ENCODE peak calls at places on chromosome 2, in six cellular contexts. A is Daoy, C is NCI-H1694 treated with DMSO at 0.1 percent for 48 hours, V is T-helper 9 cell, T is NCI-H524, R is endothelial cell. Y is an unnamed sample.

GRCh38 chr2:234482807-234483206 is 14.1 kb downstream of the ARL4C start:
- DNase-seq in A (no peak), C (no peak), V (no peak), T (no peak), R (no peak), Y (peak)

GRCh38 chr2:17915811-17916523 is 37.5 kb downstream of the KCNS3 start:
- DNase-seq in A (no peak), C (no peak), V (no peak), T (no peak), R (no peak), Y (no peak)

GRCh38 chr2:113273031-113273551 is 5.6 kb downstream of the PAX8 start:
- DNase-seq in A (peak), C (no peak), V (peak), T (no peak), R (peak), Y (no peak)

GRCh38 chr2:163987175-163987574 is 251.4 kb upstream of the FIGN start:
- DNase-seq in A (no peak), C (no peak), V (no peak), T (no peak), R (no peak), Y (no peak)

GRCh38 chr2:238513346-238513745 is 86.6 kb downstream of the ASB1 start:
- DNase-seq in A (peak), C (peak), V (no peak), T (no peak), R (peak), Y (no peak)

GRCh38 chr2:46977899-46978298 is 62.3 kb upstream of the MCFD2 start:
- DNase-seq in A (no peak), C (no peak), V (no peak), T (no peak), R (no peak), Y (no peak)

GRCh38 chr2:223460774-223461211 is 141.4 kb downstream of the SCG2 start:
- DNase-seq in A (peak), C (peak), V (no peak), T (no peak), R (no peak), Y (no peak)

GRCh38 chr2:174365583-174365982 is 29.9 kb upstream of the SCRN3 start:
- DNase-seq in A (no peak), C (no peak), V (no peak), T (no peak), R (no peak), Y (no peak)

GRCh38 chr2:212811036-212811805 is 272.6 kb upstream of the ERBB4 start:
- DNase-seq in A (no peak), C (no peak), V (no peak), T (no peak), R (no peak), Y (no peak)

GRCh38 chr2:17518212-17519154 is at the start of gene RAD51AP2:
- DNase-seq in A (peak), C (no peak), V (no peak), T (peak), R (peak), Y (no peak)

GRCh38 chr2:161412346-161412745 is 3.8 kb upstream of the TBR1 start:
- DNase-seq in A (no peak), C (no peak), V (no peak), T (no peak), R (no peak), Y (peak)

GRCh38 chr2:170396799-170397459 is 219.0 kb downstream of the MYO3B start:
- DNase-seq in A (no peak), C (peak), V (no peak), T (no peak), R (no peak), Y (peak)

GRCh38 chr2:85745619-85746018 is 8.2 kb upstream of the ATOH8 start:
- DNase-seq in A (no peak), C (no peak), V (no peak), T (no peak), R (no peak), Y (no peak)

GRCh38 chr2:30990736-30991135 is 147.5 kb downstream of the GALNT14 start:
- DNase-seq in A (no peak), C (no peak), V (no peak), T (peak), R (no peak), Y (no peak)

GRCh38 chr2:133192028-133192427 is 376.2 kb downstream of the NCKAP5 start:
- DNase-seq in A (no peak), C (no peak), V (no peak), T (no peak), R (no peak), Y (no peak)

GRCh38 chr2:45700407-45701013 is 49.0 kb downstream of the PRKCE start:
- DNase-seq in A (no peak), C (no peak), V (no peak), T (no peak), R (no peak), Y (no peak)

GRCh38 chr2:148167855-148168254 is 147.0 kb downstream of the MBD5 start:
- DNase-seq in A (no peak), C (no peak), V (no peak), T (no peak), R (no peak), Y (no peak)

GRCh38 chr2:227480528-227480927 is 8.6 kb downstream of the AGFG1 start:
- DNase-seq in A (no peak), C (no peak), V (no peak), T (no peak), R (no peak), Y (no peak)

GRCh38 chr2:23404426-23404825 is 19.4 kb downstream of the KLHL29 start:
- DNase-seq in A (peak), C (peak), V (no peak), T (peak), R (peak), Y (peak)

GRCh38 chr2:79940366-79940765 is 364.2 kb downstream of the LRRTM1 start:
- DNase-seq in A (no peak), C (no peak), V (no peak), T (no peak), R (no peak), Y (no peak)

GRCh38 chr2:159715451-159715850 is 3.1 kb downstream of the MARCHF7 start:
- DNase-seq in A (no peak), C (no peak), V (no peak), T (no peak), R (no peak), Y (no peak)

GRCh38 chr2:168245074-168245825 is 2.1 kb downstream of the STK39 start:
- DNase-seq in A (no peak), C (no peak), V (no peak), T (no peak), R (no peak), Y (peak)